ENCODE peak calls at places on chromosomes 5 and 9, in six cellular contexts. One of them, this sample, is unnamed.

GRCh38 chr9:2923810-2924768 is 80.2 kb upstream of the PUM3 start:
- DNase-seq in cardiac muscle cell: no peak
- DNase-seq in breast epithelium: no peak
- DNase-seq in nephron progenitor cell: peak; percentile 24
- DNase-seq in glutamatergic neuron: no peak
- DNase-seq in SK-N-SH: no peak
- DNase-seq in this sample: no peak

GRCh38 chr5:135011355-135012032 is 22.5 kb downstream of the PITX1 start:
- DNase-seq in breast epithelium: no peak
- DNase-seq in cardiac muscle cell: no peak
- DNase-seq in SK-N-SH: peak; percentile 7
- DNase-seq in nephron progenitor cell: no peak
- DNase-seq in glutamatergic neuron: peak; percentile 5
- DNase-seq in this sample: no peak

GRCh38 chr5:150523472-150524350 is 15.8 kb downstream of the NDST1 start:
- DNase-seq in cardiac muscle cell: peak; percentile 85
- DNase-seq in nephron progenitor cell: peak; percentile 33
- DNase-seq in glutamatergic neuron: no peak
- DNase-seq in breast epithelium: no peak
- DNase-seq in SK-N-SH: peak; percentile 79
- DNase-seq in this sample: peak; percentile 35

GRCh38 chr5:65801332-65801731 is 79.3 kb downstream of the NLN start:
- DNase-seq in glutamatergic neuron: no peak
- DNase-seq in breast epithelium: no peak
- DNase-seq in cardiac muscle cell: peak; percentile 58
- DNase-seq in SK-N-SH: no peak
- DNase-seq in nephron progenitor cell: no peak
- DNase-seq in this sample: no peak

GRCh38 chr5:173668245-173668800 is 51.9 kb upstream of the BOD1 start:
- DNase-seq in nephron progenitor cell: no peak
- DNase-seq in SK-N-SH: no peak
- DNase-seq in cardiac muscle cell: no peak
- DNase-seq in glutamatergic neuron: no peak
- DNase-seq in breast epithelium: no peak
- DNase-seq in this sample: no peak

GRCh38 chr5:91381774-91382492 is 1.2 kb downstream of the ARRDC3 start:
- DNase-seq in glutamatergic neuron: peak; percentile 74
- DNase-seq in SK-N-SH: peak; percentile 69
- DNase-seq in cardiac muscle cell: peak; percentile 90
- DNase-seq in nephron progenitor cell: peak; percentile 67
- DNase-seq in breast epithelium: peak; percentile 81
- DNase-seq in this sample: peak; percentile 93

GRCh38 chr9:125515281-125515680 is 191.7 kb downstream of the MAPKAP1 start:
- DNase-seq in breast epithelium: no peak
- DNase-seq in nephron progenitor cell: no peak
- DNase-seq in SK-N-SH: no peak
- DNase-seq in glutamatergic neuron: no peak
- DNase-seq in cardiac muscle cell: no peak
- DNase-seq in this sample: no peak

GRCh38 chr5:82329393-82329792 is 51.2 kb upstream of the RPS23 start:
- DNase-seq in nephron progenitor cell: no peak
- DNase-seq in SK-N-SH: no peak
- DNase-seq in breast epithelium: no peak
- DNase-seq in glutamatergic neuron: no peak
- DNase-seq in cardiac muscle cell: no peak
- DNase-seq in this sample: no peak

GRCh38 chr9:94850540-94851434 is 124.3 kb downstream of the AOPEP start:
- DNase-seq in breast epithelium: no peak
- DNase-seq in nephron progenitor cell: no peak
- DNase-seq in cardiac muscle cell: no peak
- DNase-seq in glutamatergic neuron: no peak
- DNase-seq in SK-N-SH: no peak
- DNase-seq in this sample: no peak

GRCh38 chr5:123874600-123875201 is 362.7 kb downstream of the CSNK1G3 start:
- DNase-seq in cardiac muscle cell: peak; percentile 90
- DNase-seq in glutamatergic neuron: no peak
- DNase-seq in SK-N-SH: no peak
- DNase-seq in nephron progenitor cell: no peak
- DNase-seq in breast epithelium: no peak
- DNase-seq in this sample: no peak

GRCh38 chr5:41763096-41763495 is 107.1 kb downstream of the OXCT1 start:
- DNase-seq in cardiac muscle cell: peak; percentile 74
- DNase-seq in SK-N-SH: no peak
- DNase-seq in glutamatergic neuron: no peak
- DNase-seq in nephron progenitor cell: no peak
- DNase-seq in breast epithelium: no peak
- DNase-seq in this sample: no peak

GRCh38 chr9:134951994-134952393 is 34.3 kb upstream of the FCN1 start:
- DNase-seq in cardiac muscle cell: no peak
- DNase-seq in glutamatergic neuron: no peak
- DNase-seq in nephron progenitor cell: no peak
- DNase-seq in SK-N-SH: no peak
- DNase-seq in breast epithelium: no peak
- DNase-seq in this sample: no peak

GRCh38 chr9:86355814-86356213 is 1.6 kb upstream of the TUT7 start:
- DNase-seq in nephron progenitor cell: no peak
- DNase-seq in breast epithelium: no peak
- DNase-seq in cardiac muscle cell: no peak
- DNase-seq in SK-N-SH: no peak
- DNase-seq in glutamatergic neuron: no peak
- DNase-seq in this sample: no peak

GRCh38 chr9:86354048-86354881 is at the start of gene TUT7:
- DNase-seq in SK-N-SH: peak; percentile 94
- DNase-seq in glutamatergic neuron: peak; percentile 98
- DNase-seq in cardiac muscle cell: peak; percentile 98
- DNase-seq in breast epithelium: peak; percentile 93
- DNase-seq in nephron progenitor cell: peak; percentile 98
- DNase-seq in this sample: peak; percentile 95

GRCh38 chr9:86357091-86357866 is 3.1 kb upstream of the TUT7 start:
- DNase-seq in glutamatergic neuron: no peak
- DNase-seq in breast epithelium: no peak
- DNase-seq in cardiac muscle cell: peak; percentile 22
- DNase-seq in SK-N-SH: no peak
- DNase-seq in nephron progenitor cell: no peak
- DNase-seq in this sample: no peak

GRCh38 chr9:86353591-86354047 is 591 bp downstream of the TUT7 start:
- DNase-seq in SK-N-SH: no peak
- DNase-seq in cardiac muscle cell: peak; percentile 31
- DNase-seq in glutamatergic neuron: no peak
- DNase-seq in nephron progenitor cell: peak; percentile 23
- DNase-seq in breast epithelium: peak; percentile 40
- DNase-seq in this sample: peak; percentile 47

GRCh38 chr9:86354882-86355399 is 731 bp upstream of the TUT7 start:
- DNase-seq in nephron progenitor cell: no peak
- DNase-seq in SK-N-SH: peak; percentile 36
- DNase-seq in cardiac muscle cell: peak; percentile 28
- DNase-seq in glutamatergic neuron: no peak
- DNase-seq in breast epithelium: no peak
- DNase-seq in this sample: no peak
- TF ChIP-seq CTCF in nephron progenitor cell: no peak
- TF ChIP-seq CTCF in SK-N-SH: no peak
- TF ChIP-seq CTCF in cardiac muscle cell: no peak
- TF ChIP-seq CTCF in glutamatergic neuron: peak; percentile 37
- TF ChIP-seq CTCF in breast epithelium: no peak
- TF ChIP-seq CTCF in this sample: no peak

DNA sequence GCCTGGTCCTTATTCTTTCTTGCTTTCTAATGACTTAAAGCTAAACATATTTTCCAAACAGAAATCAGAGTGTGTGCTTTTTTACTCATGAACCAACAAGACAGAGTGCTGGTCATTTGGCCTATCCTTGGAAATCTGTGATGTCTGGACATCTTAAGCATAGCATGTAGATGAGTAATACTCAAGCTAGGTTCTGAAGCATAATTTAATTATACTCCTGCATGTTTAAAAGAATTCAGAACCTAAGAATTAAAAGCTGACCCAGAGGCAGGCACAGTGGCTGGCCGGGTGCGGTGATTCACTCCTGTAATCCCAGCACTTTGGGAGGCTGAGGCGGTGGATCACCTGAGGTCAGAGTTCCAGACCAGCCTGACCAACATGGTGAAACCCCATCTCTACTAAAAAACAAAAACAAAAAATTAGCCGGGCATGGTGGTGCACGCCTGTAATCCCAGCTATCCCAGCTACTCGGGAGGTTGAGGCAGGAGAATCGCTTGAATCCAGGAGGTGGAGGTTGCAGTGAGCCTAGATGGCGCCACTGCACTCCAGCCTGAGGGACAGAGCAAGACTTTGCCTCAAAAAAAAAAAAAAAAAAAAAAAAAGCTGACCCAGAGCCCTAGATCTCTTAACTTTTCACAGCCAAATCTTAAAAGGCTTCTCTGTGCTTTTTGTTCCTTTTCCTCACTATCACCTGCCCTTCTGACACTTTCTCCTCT is 16.2 kb upstream of the TJP2 start:
- DNase-seq in SK-N-SH: no peak
- DNase-seq in glutamatergic neuron: no peak
- DNase-seq in cardiac muscle cell: no peak
- DNase-seq in breast epithelium: no peak
- DNase-seq in nephron progenitor cell: no peak
- DNase-seq in this sample: peak; percentile 41
- TF ChIP-seq CTCF in SK-N-SH: peak; percentile 64
- TF ChIP-seq CTCF in glutamatergic neuron: no peak
- TF ChIP-seq CTCF in cardiac muscle cell: peak; percentile 39
- TF ChIP-seq CTCF in breast epithelium: no peak
- TF ChIP-seq CTCF in nephron progenitor cell: no peak
- TF ChIP-seq CTCF in this sample: no peak

GRCh38 chr9:90219548-90220118 is 423.0 kb downstream of the DIRAS2 start:
- DNase-seq in SK-N-SH: no peak
- DNase-seq in nephron progenitor cell: peak; percentile 61
- DNase-seq in breast epithelium: no peak
- DNase-seq in cardiac muscle cell: no peak
- DNase-seq in glutamatergic neuron: peak; percentile 49
- DNase-seq in this sample: peak; percentile 55
- TF ChIP-seq CTCF in SK-N-SH: no peak
- TF ChIP-seq CTCF in nephron progenitor cell: peak; percentile 55
- TF ChIP-seq CTCF in breast epithelium: no peak
- TF ChIP-seq CTCF in cardiac muscle cell: no peak
- TF ChIP-seq CTCF in glutamatergic neuron: peak; percentile 62
- TF ChIP-seq CTCF in this sample: peak; percentile 58

GRCh38 chr5:14407746-14408175 is 173.8 kb upstream of the OTULINL start:
- DNase-seq in SK-N-SH: no peak
- DNase-seq in cardiac muscle cell: peak; percentile 21
- DNase-seq in glutamatergic neuron: no peak
- DNase-seq in breast epithelium: peak; percentile 33
- DNase-seq in nephron progenitor cell: no peak
- DNase-seq in this sample: no peak

GRCh38 chr5:14407051-14407450 is 174.5 kb upstream of the OTULINL start:
- DNase-seq in nephron progenitor cell: no peak
- DNase-seq in breast epithelium: no peak
- DNase-seq in glutamatergic neuron: no peak
- DNase-seq in SK-N-SH: no peak
- DNase-seq in cardiac muscle cell: no peak
- DNase-seq in this sample: no peak

GRCh38 chr5:14406554-14406849 is 175.1 kb upstream of the OTULINL start:
- DNase-seq in nephron progenitor cell: no peak
- DNase-seq in glutamatergic neuron: no peak
- DNase-seq in breast epithelium: no peak
- DNase-seq in cardiac muscle cell: peak; percentile 76
- DNase-seq in SK-N-SH: no peak
- DNase-seq in this sample: no peak

GRCh38 chr5:14405706-14406553 is 175.7 kb upstream of the OTULINL start:
- DNase-seq in glutamatergic neuron: no peak
- DNase-seq in breast epithelium: no peak
- DNase-seq in nephron progenitor cell: no peak
- DNase-seq in SK-N-SH: no peak
- DNase-seq in cardiac muscle cell: peak; percentile 16
- DNase-seq in this sample: no peak

DNA sequence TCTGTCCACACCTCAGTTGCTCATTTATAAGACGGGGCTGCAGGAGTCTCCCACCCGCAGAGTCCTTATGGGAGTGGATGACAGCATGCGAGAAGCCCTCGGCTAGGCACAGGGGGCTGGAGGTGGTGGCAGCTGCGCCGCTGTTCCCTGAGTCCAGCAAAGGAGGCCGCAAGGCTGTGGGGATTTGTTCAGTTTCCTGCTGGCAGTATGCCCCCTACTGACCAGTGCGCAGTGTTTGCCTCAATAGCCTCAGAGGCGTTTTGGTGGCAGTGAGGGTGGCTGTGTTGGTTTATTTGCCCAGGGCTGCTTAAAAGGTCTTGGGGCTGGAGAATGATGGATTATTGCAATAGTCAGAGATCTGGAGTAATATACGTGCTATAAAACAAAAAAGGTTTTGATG is 176.3 kb upstream of the OTULINL start:
- DNase-seq in cardiac muscle cell: no peak
- DNase-seq in breast epithelium: no peak
- DNase-seq in glutamatergic neuron: no peak
- DNase-seq in SK-N-SH: peak; percentile 47
- DNase-seq in nephron progenitor cell: no peak
- DNase-seq in this sample: no peak
- TF ChIP-seq CTCF in cardiac muscle cell: peak; percentile 27
- TF ChIP-seq CTCF in breast epithelium: no peak
- TF ChIP-seq CTCF in glutamatergic neuron: peak; percentile 41
- TF ChIP-seq CTCF in SK-N-SH: peak; percentile 55
- TF ChIP-seq CTCF in nephron progenitor cell: peak; percentile 16
- TF ChIP-seq CTCF in this sample: peak; percentile 32

GRCh38 chr5:113510836-113511451 is 2.5 kb upstream of the YTHDC2 start:
- DNase-seq in glutamatergic neuron: no peak
- DNase-seq in breast epithelium: no peak
- DNase-seq in cardiac muscle cell: peak; percentile 74
- DNase-seq in SK-N-SH: peak; percentile 27
- DNase-seq in nephron progenitor cell: no peak
- DNase-seq in this sample: no peak

GRCh38 chr5:113514263-113514590 is 733 bp downstream of the YTHDC2 start:
- DNase-seq in nephron progenitor cell: no peak
- DNase-seq in cardiac muscle cell: peak; percentile 18
- DNase-seq in SK-N-SH: no peak
- DNase-seq in breast epithelium: no peak
- DNase-seq in glutamatergic neuron: no peak
- DNase-seq in this sample: no peak

GRCh38 chr5:113512341-113512740 is 1.2 kb upstream of the YTHDC2 start:
- DNase-seq in glutamatergic neuron: no peak
- DNase-seq in breast epithelium: no peak
- DNase-seq in nephron progenitor cell: no peak
- DNase-seq in SK-N-SH: no peak
- DNase-seq in cardiac muscle cell: no peak
- DNase-seq in this sample: no peak

GRCh38 chr5:113508756-113509155 is 4.7 kb upstream of the YTHDC2 start:
- DNase-seq in cardiac muscle cell: no peak
- DNase-seq in glutamatergic neuron: no peak
- DNase-seq in SK-N-SH: no peak
- DNase-seq in nephron progenitor cell: no peak
- DNase-seq in breast epithelium: no peak
- DNase-seq in this sample: no peak

GRCh38 chr5:113513384-113514262 is at the start of gene YTHDC2:
- DNase-seq in cardiac muscle cell: peak; percentile 92
- DNase-seq in nephron progenitor cell: peak; percentile 87
- DNase-seq in SK-N-SH: peak; percentile 89
- DNase-seq in breast epithelium: peak; percentile 80
- DNase-seq in glutamatergic neuron: peak; percentile 94
- DNase-seq in this sample: peak; percentile 92
- TF ChIP-seq CTCF in cardiac muscle cell: peak; percentile 23
- TF ChIP-seq CTCF in nephron progenitor cell: peak; percentile 26
- TF ChIP-seq CTCF in SK-N-SH: peak; percentile 51
- TF ChIP-seq CTCF in breast epithelium: no peak
- TF ChIP-seq CTCF in glutamatergic neuron: no peak
- TF ChIP-seq CTCF in this sample: no peak